ENCODE peak calls at places on chromosomes 11 and 22, in four cellular contexts. P, L, M and G are unnamed samples.

GRCh38 chr22:49345896-49346295 is 481.8 kb downstream of the BRD1 start:
- DNase-seq in P (no peak), L (no peak), M (no peak), G (no peak)

GRCh38 chr11:2582436-2582931 is 117.3 kb downstream of the KCNQ1OT1 start:
- DNase-seq in P (no peak), L (no peak), M (peak), G (peak)

GRCh38 chr11:116310215-116310614 is 462.6 kb downstream of the BUD13 start:
- DNase-seq in P (no peak), L (no peak), M (no peak), G (no peak)

GRCh38 chr22:21020802-21021429 is 6.0 kb downstream of the P2RX6 start:
- DNase-seq in P (no peak), L (no peak), M (no peak), G (no peak)

GRCh38 chr11:90288207-90288821 is 65.5 kb upstream of the CHORDC1 start:
- DNase-seq in P (peak), L (no peak), M (no peak), G (no peak)

GRCh38 chr22:23772315-23773246 is at the start of gene MMP11:
- DNase-seq in P (no peak), L (peak), M (peak), G (no peak)

GRCh38 chr11:75582935-75583709 is 21.1 kb downstream of the SERPINH1 start:
- DNase-seq in P (no peak), L (peak), M (peak), G (peak)

GRCh38 chr11:87819141-87819540 is 356.1 kb downstream of the RAB38 start:
- DNase-seq in P (no peak), L (no peak), M (no peak), G (no peak)

GRCh38 chr11:1862588-1863351 is 9.9 kb downstream of the LSP1 start:
- DNase-seq in P (no peak), L (no peak), M (no peak), G (no peak)

GRCh38 chr11:13745165-13745564 is 76.7 kb downstream of the FAR1 start:
- DNase-seq in P (no peak), L (no peak), M (no peak), G (no peak)

GRCh38 chr11:130603585-130603906 is 155.1 kb downstream of the ADAMTS15 start:
- DNase-seq in P (no peak), L (no peak), M (no peak), G (no peak)

GRCh38 chr11:111602865-111603632 is 800 bp downstream of the SIK2 start:
- DNase-seq in P (peak), L (peak), M (peak), G (peak)

GRCh38 chr11:111604392-111605009 is 2.3 kb downstream of the SIK2 start:
- DNase-seq in P (peak), L (no peak), M (no peak), G (no peak)

GRCh38 chr11:111601636-111601978 is 642 bp upstream of the SIK2 start:
- DNase-seq in P (no peak), L (no peak), M (no peak), G (no peak)

GRCh38 chr11:111603633-111604130 is 1.4 kb downstream of the SIK2 start:
- DNase-seq in P (no peak), L (no peak), M (no peak), G (no peak)

DNA sequence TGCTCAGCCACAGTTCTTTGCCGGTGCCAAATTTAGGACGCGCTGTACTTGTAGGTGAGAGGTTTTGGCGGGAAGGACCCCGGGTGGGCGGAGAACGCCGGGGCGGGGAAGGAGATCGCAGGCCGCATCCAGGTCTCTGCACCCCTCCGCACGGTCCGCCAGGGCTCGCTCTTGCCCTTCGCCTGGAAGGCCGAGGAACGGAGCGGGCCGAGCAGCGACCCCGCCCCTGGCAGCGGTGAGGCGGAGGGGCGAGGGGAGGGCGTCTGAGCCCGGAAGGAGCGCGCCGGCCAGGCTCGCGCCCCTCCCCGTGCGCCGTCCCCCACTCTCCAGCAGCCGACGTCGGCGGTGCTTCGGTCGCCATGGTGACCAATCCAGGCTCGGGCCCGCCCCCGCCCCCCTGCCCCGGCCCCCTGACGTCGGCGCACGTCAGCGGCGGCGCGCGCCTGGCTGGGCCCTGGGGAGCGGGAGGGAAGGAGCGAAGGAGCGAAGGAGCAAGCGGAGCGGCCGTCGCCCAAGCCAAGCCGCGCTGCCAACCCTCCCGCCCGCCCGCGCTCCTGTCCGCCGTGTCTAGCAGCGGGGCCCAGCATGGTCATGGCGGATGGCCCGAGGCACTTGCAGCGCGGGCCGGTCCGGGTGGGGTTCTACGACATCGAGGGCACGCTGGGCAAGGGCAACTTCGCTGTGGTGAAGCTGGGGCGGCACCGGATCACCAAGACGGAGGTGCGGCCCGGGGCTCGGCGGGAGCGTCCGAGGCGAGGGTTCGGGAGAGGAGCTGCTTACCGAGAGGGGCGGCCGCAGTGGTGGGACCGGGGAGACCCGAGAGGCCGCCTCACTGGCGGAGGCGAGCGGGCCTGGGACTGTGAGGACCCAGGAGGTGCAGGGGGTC is at the start of gene SIK2:
- DNase-seq in P (peak), L (peak), M (peak), G (peak)
- H3K27ac ChIP-seq in P (peak), L (peak), M (peak), G (peak)

GRCh38 chr11:73143126-73143838 is 1.2 kb upstream of the FCHSD2 start:
- DNase-seq in P (no peak), L (no peak), M (no peak), G (no peak)
- H3K27ac ChIP-seq in P (no peak), L (peak), M (peak), G (peak)

GRCh38 chr11:117872962-117873827 is 3.3 kb downstream of the FXYD6 start:
- DNase-seq in P (no peak), L (no peak), M (no peak), G (no peak)

GRCh38 chr11:117873828-117874125 is 2.7 kb downstream of the FXYD6 start:
- DNase-seq in P (no peak), L (no peak), M (no peak), G (no peak)

GRCh38 chr11:117874910-117875396 is 1.5 kb downstream of the FXYD6 start:
- DNase-seq in P (no peak), L (no peak), M (no peak), G (no peak)

GRCh38 chr11:117875397-117876048 is 935 bp downstream of the FXYD6 start:
- DNase-seq in P (no peak), L (no peak), M (no peak), G (no peak)

GRCh38 chr11:117874253-117874909 is 2.1 kb downstream of the FXYD6 start:
- DNase-seq in P (no peak), L (no peak), M (no peak), G (no peak)
- H3K27ac ChIP-seq in P (no peak), L (peak), M (peak), G (no peak)

DNA sequence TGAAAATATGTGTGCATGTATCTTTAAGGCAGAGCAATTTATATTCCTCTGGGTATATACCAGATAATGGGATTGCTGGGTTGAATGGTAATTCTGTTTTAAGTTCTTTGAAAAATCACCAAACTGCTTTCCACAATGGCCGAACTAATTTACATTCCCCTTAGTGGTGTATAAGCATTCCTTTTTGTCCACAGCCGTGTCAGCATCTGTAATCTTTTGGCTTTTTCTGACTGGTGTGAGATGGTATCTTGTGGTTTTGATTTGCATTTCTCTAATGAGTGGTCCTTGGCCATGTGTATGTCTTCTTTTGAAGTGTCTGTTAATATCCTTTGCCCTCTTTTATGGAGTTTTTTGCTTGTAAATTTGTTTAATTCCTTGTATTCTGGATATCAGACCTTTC is 24.3 kb downstream of the CCDC15 start:
- DNase-seq in P (no peak), L (no peak), M (no peak), G (no peak)
- H3K27ac ChIP-seq in P (no peak), L (no peak), M (no peak), G (no peak)